ENCODE peak calls at places on chromosomes 4 and X, in ten cellular contexts. O is HS-5, L is nephron progenitor cell, Y is tibial artery, T is right cardiac atrium, J is GM04503, H is K562, V is kidney tubule cell, R is foreskin fibroblast, W is NCI-H2081 treated with DMSO at 0.1 percent for 48 hours. M is an unnamed sample.

GRCh38 chr4:83334425-83335241 is at the start of gene HPSE:
- DNase-seq in O (no peak), L (peak), Y (peak), T (peak), J (no peak), H (peak), V (peak), R (peak), W (peak), M (peak)

GRCh38 chr4:81743731-81744465 is 272.2 kb upstream of the RASGEF1B start:
- DNase-seq in O (no peak), L (no peak), Y (no peak), T (no peak), J (no peak), H (no peak), V (no peak), R (no peak), W (no peak), M (no peak)

GRCh38 chrX:151901821-151902220 is 10.9 kb upstream of the MAGEA4 start:
- DNase-seq in O (no peak), L (no peak), Y (no peak), T (no peak), J (no peak), H (no peak), V (no peak), R (peak), W (no peak), M (no peak)

GRCh38 chr4:38177792-38178665 is 217.8 kb downstream of the PTTG2 start:
- DNase-seq in O (no peak), L (no peak), Y (peak), T (peak), J (no peak), H (peak), V (no peak), R (peak), W (no peak), M (no peak)

GRCh38 chr4:14345356-14345775 is 656.9 kb upstream of the CPEB2 start:
- DNase-seq in O (no peak), L (no peak), Y (no peak), T (no peak), J (peak), H (no peak), V (peak), R (peak), W (no peak), M (peak)

GRCh38 chrX:77628294-77629025 is 157.6 kb downstream of the ATRX start:
- DNase-seq in O (no peak), L (no peak), Y (no peak), T (no peak), J (no peak), H (no peak), V (no peak), R (peak), W (no peak), M (no peak)

GRCh38 chrX:72269671-72270251 is 7.3 kb downstream of the RPS4X start:
- DNase-seq in O (no peak), L (no peak), Y (no peak), T (no peak), J (no peak), H (no peak), V (peak), R (peak), W (no peak), M (no peak)

GRCh38 chr4:183266386-183266785 is 53.7 kb downstream of the CLDN22 start:
- DNase-seq in O (no peak), L (no peak), Y (no peak), T (no peak), J (no peak), H (no peak), V (peak), R (no peak), W (no peak), M (no peak)

GRCh38 chrX:102976793-102977495 is 39.9 kb downstream of the RAB40AL start:
- DNase-seq in O (peak), L (no peak), Y (no peak), T (no peak), J (peak), H (no peak), V (peak), R (peak), W (no peak), M (no peak)

GRCh38 chrX:9906919-9907318 is 60.2 kb upstream of the CLDN34 start:
- DNase-seq in O (no peak), L (no peak), Y (no peak), T (no peak), J (no peak), H (no peak), V (peak), R (no peak), W (no peak), M (no peak)

GRCh38 chrX:12145402-12145801 is 7.1 kb downstream of the FRMPD4 start:
- DNase-seq in O (no peak), L (no peak), Y (no peak), T (no peak), J (no peak), H (no peak), V (no peak), R (no peak), W (no peak), M (no peak)

GRCh38 chrX:35104626-35105025 is 162.0 kb downstream of the FAM47B start:
- DNase-seq in O (no peak), L (no peak), Y (no peak), T (no peak), J (no peak), H (no peak), V (no peak), R (peak), W (no peak), M (no peak)

GRCh38 chrX:24860140-24860539 is 155.6 kb downstream of the ARX start:
- DNase-seq in O (no peak), L (no peak), Y (no peak), T (no peak), J (no peak), H (no peak), V (no peak), R (peak), W (no peak), M (no peak)

GRCh38 chrX:16836371-16836770 is 33.8 kb downstream of the RBBP7 start:
- DNase-seq in O (no peak), L (peak), Y (no peak), T (no peak), J (no peak), H (peak), V (peak), R (peak), W (no peak), M (peak)

GRCh38 chr4:138967313-138967712 is 48.3 kb upstream of the NOCT start:
- DNase-seq in O (no peak), L (no peak), Y (no peak), T (no peak), J (no peak), H (no peak), V (peak), R (peak), W (no peak), M (no peak)

GRCh38 chr4:6380746-6381411 is 91.5 kb downstream of the PPP2R2C start:
- DNase-seq in O (no peak), L (no peak), Y (no peak), T (no peak), J (no peak), H (no peak), V (no peak), R (no peak), W (no peak), M (no peak)

GRCh38 chrX:41441934-41442823 is 5.0 kb upstream of the NYX start:
- DNase-seq in O (peak), L (peak), Y (peak), T (peak), J (peak), H (peak), V (peak), R (peak), W (no peak), M (no peak)

GRCh38 chr4:85929926-85930325 is 429.9 kb downstream of the MAPK10 start:
- DNase-seq in O (no peak), L (peak), Y (peak), T (no peak), J (no peak), H (no peak), V (peak), R (no peak), W (peak), M (no peak)

GRCh38 chr4:94722748-94723147 is 35.0 kb upstream of the BMPR1B start:
- DNase-seq in O (no peak), L (no peak), Y (no peak), T (no peak), J (no peak), H (no peak), V (no peak), R (no peak), W (no peak), M (no peak)

GRCh38 chr4:126081336-126081735 is 766.6 kb downstream of the FAT4 start:
- DNase-seq in O (no peak), L (no peak), Y (no peak), T (no peak), J (no peak), H (no peak), V (no peak), R (peak), W (no peak), M (no peak)

GRCh38 chrX:131828482-131828881 is 194.6 kb upstream of the STK26 start:
- DNase-seq in O (no peak), L (no peak), Y (no peak), T (no peak), J (no peak), H (no peak), V (no peak), R (no peak), W (no peak), M (no peak)

GRCh38 chrX:68929332-68930150 is 100.7 kb downstream of the EFNB1 start:
- DNase-seq in O (no peak), L (no peak), Y (no peak), T (no peak), J (no peak), H (no peak), V (peak), R (peak), W (no peak), M (peak)

GRCh38 chrX:14039344-14039743 is 9.7 kb upstream of the GEMIN8 start:
- DNase-seq in O (no peak), L (peak), Y (peak), T (no peak), J (no peak), H (peak), V (peak), R (peak), W (no peak), M (no peak)

GRCh38 chrX:24294619-24295018 is 19.2 kb downstream of the SUPT20HL2 start:
- DNase-seq in O (no peak), L (peak), Y (peak), T (no peak), J (no peak), H (peak), V (no peak), R (peak), W (no peak), M (no peak)

M was measured in retinal pigment epithelial cell.